ENCODE peak calls at places on chromosomes 11 and 22, in four cellular contexts. One of them, this sample, is unnamed.

GRCh38 chr11:12088047-12088481 is 22.3 kb upstream of the MICAL2 start:
- DNase-seq in activated T-cell treated with anti-CD3 and anti-CD28 coated beads for 1 hour: no peak
- DNase-seq in GM19239: no peak
- DNase-seq in NCI-H2029: no peak
- DNase-seq in this sample: no peak

GRCh38 chr11:40879911-40880310 is 579.5 kb downstream of the LRRC4C start:
- DNase-seq in activated T-cell treated with anti-CD3 and anti-CD28 coated beads for 1 hour: no peak
- DNase-seq in GM19239: no peak
- DNase-seq in NCI-H2029: no peak
- DNase-seq in this sample: no peak

GRCh38 chr22:21902296-21903087 is 35.0 kb upstream of the MAPK1 start:
- DNase-seq in GM19239: no peak
- DNase-seq in activated T-cell treated with anti-CD3 and anti-CD28 coated beads for 1 hour: no peak
- DNase-seq in NCI-H2029: no peak
- DNase-seq in this sample: no peak

GRCh38 chr22:21587803-21588611 is 20.5 kb downstream of the UBE2L3 start:
- DNase-seq in activated T-cell treated with anti-CD3 and anti-CD28 coated beads for 1 hour: no peak
- DNase-seq in GM19239: peak; percentile 70
- DNase-seq in NCI-H2029: no peak
- DNase-seq in this sample: peak; percentile 82

GRCh38 chr11:45900916-45901617 is 6.0 kb downstream of the FREY1 start:
- DNase-seq in NCI-H2029: no peak
- DNase-seq in GM19239: no peak
- DNase-seq in activated T-cell treated with anti-CD3 and anti-CD28 coated beads for 1 hour: no peak
- DNase-seq in this sample: no peak

GRCh38 chr22:27456696-27457503 is 344.7 kb downstream of the MN1 start:
- DNase-seq in GM19239: no peak
- DNase-seq in activated T-cell treated with anti-CD3 and anti-CD28 coated beads for 1 hour: no peak
- DNase-seq in NCI-H2029: no peak
- DNase-seq in this sample: no peak

GRCh38 chr11:90204832-90205646 is 17.8 kb downstream of the CHORDC1 start:
- DNase-seq in NCI-H2029: peak; percentile 8
- DNase-seq in activated T-cell treated with anti-CD3 and anti-CD28 coated beads for 1 hour: no peak
- DNase-seq in GM19239: no peak
- DNase-seq in this sample: peak; percentile 34

GRCh38 chr11:92024788-92025187 is 199.8 kb upstream of the FAT3 start:
- DNase-seq in activated T-cell treated with anti-CD3 and anti-CD28 coated beads for 1 hour: no peak
- DNase-seq in NCI-H2029: no peak
- DNase-seq in GM19239: no peak
- DNase-seq in this sample: no peak

GRCh38 chr11:65170058-65170534 is at the start of gene SPDYC:
- DNase-seq in NCI-H2029: no peak
- DNase-seq in activated T-cell treated with anti-CD3 and anti-CD28 coated beads for 1 hour: no peak
- DNase-seq in GM19239: no peak
- DNase-seq in this sample: no peak

GRCh38 chr22:50498322-50498861 is 9.1 kb downstream of the LMF2 start:
- DNase-seq in activated T-cell treated with anti-CD3 and anti-CD28 coated beads for 1 hour: peak; percentile 60
- DNase-seq in GM19239: no peak
- DNase-seq in NCI-H2029: no peak
- DNase-seq in this sample: peak; percentile 78

GRCh38 chr11:61716478-61717285 is 35.8 kb upstream of the MYRF start:
- DNase-seq in GM19239: no peak
- DNase-seq in activated T-cell treated with anti-CD3 and anti-CD28 coated beads for 1 hour: no peak
- DNase-seq in NCI-H2029: no peak
- DNase-seq in this sample: no peak

GRCh38 chr11:67289651-67290479 is 762 bp downstream of the ANKRD13D start:
- DNase-seq in activated T-cell treated with anti-CD3 and anti-CD28 coated beads for 1 hour: no peak
- DNase-seq in GM19239: no peak
- DNase-seq in NCI-H2029: no peak
- DNase-seq in this sample: no peak

GRCh38 chr11:71491531-71492329 is 35.3 kb upstream of the KRTAP5-7 start:
- DNase-seq in GM19239: no peak
- DNase-seq in NCI-H2029: no peak
- DNase-seq in activated T-cell treated with anti-CD3 and anti-CD28 coated beads for 1 hour: no peak
- DNase-seq in this sample: no peak

GRCh38 chr11:116061322-116061721 is 557.1 kb upstream of the CADM1 start:
- DNase-seq in NCI-H2029: no peak
- DNase-seq in GM19239: no peak
- DNase-seq in activated T-cell treated with anti-CD3 and anti-CD28 coated beads for 1 hour: no peak
- DNase-seq in this sample: no peak

GRCh38 chr11:44829838-44830237 is 103.1 kb downstream of the TSPAN18 start:
- DNase-seq in GM19239: no peak
- DNase-seq in activated T-cell treated with anti-CD3 and anti-CD28 coated beads for 1 hour: no peak
- DNase-seq in NCI-H2029: no peak
- DNase-seq in this sample: no peak

GRCh38 chr11:1762537-1763302 is 1.0 kb downstream of the CTSD start:
- DNase-seq in GM19239: no peak
- DNase-seq in NCI-H2029: peak; percentile 91
- DNase-seq in activated T-cell treated with anti-CD3 and anti-CD28 coated beads for 1 hour: no peak
- DNase-seq in this sample: peak; percentile 39

GRCh38 chr11:61961570-61962212 is 5.7 kb downstream of the FTH1 start:
- DNase-seq in NCI-H2029: no peak
- DNase-seq in GM19239: no peak
- DNase-seq in activated T-cell treated with anti-CD3 and anti-CD28 coated beads for 1 hour: no peak
- DNase-seq in this sample: no peak

GRCh38 chr11:19679952-19680823 is 32.4 kb upstream of the NAV2 start:
- DNase-seq in GM19239: no peak
- DNase-seq in activated T-cell treated with anti-CD3 and anti-CD28 coated beads for 1 hour: no peak
- DNase-seq in NCI-H2029: no peak
- DNase-seq in this sample: no peak

GRCh38 chr11:122253541-122254317 is 137.7 kb upstream of the BLID start:
- DNase-seq in GM19239: no peak
- DNase-seq in activated T-cell treated with anti-CD3 and anti-CD28 coated beads for 1 hour: no peak
- DNase-seq in NCI-H2029: peak; percentile 35
- DNase-seq in this sample: no peak

GRCh38 chr11:134866981-134867675 is 455.1 kb upstream of the B3GAT1 start:
- DNase-seq in activated T-cell treated with anti-CD3 and anti-CD28 coated beads for 1 hour: no peak
- DNase-seq in NCI-H2029: no peak
- DNase-seq in GM19239: no peak
- DNase-seq in this sample: no peak

GRCh38 chr11:64334764-64335741 is 5.0 kb upstream of the CCDC88B start:
- DNase-seq in NCI-H2029: peak; percentile 62
- DNase-seq in GM19239: peak; percentile 75
- DNase-seq in activated T-cell treated with anti-CD3 and anti-CD28 coated beads for 1 hour: no peak
- DNase-seq in this sample: peak; percentile 88

GRCh38 chr11:132627981-132628380 is 904.3 kb downstream of the OPCML start:
- DNase-seq in NCI-H2029: no peak
- DNase-seq in GM19239: no peak
- DNase-seq in activated T-cell treated with anti-CD3 and anti-CD28 coated beads for 1 hour: no peak
- DNase-seq in this sample: no peak

GRCh38 chr11:105168457-105168856 is 28.9 kb upstream of the CARD18 start:
- DNase-seq in NCI-H2029: no peak
- DNase-seq in activated T-cell treated with anti-CD3 and anti-CD28 coated beads for 1 hour: no peak
- DNase-seq in GM19239: no peak
- DNase-seq in this sample: no peak

GRCh38 chr11:45100338-45100737 is 46.1 kb upstream of the PRDM11 start:
- DNase-seq in GM19239: no peak
- DNase-seq in NCI-H2029: peak; percentile 30
- DNase-seq in activated T-cell treated with anti-CD3 and anti-CD28 coated beads for 1 hour: no peak
- DNase-seq in this sample: no peak

GRCh38 chr11:494761-495536 is 12.1 kb downstream of the RNH1 start:
- DNase-seq in activated T-cell treated with anti-CD3 and anti-CD28 coated beads for 1 hour: no peak
- DNase-seq in GM19239: no peak
- DNase-seq in NCI-H2029: no peak
- DNase-seq in this sample: peak; percentile 34

GRCh38 chr22:26593763-26594162 is 3.8 kb upstream of the TPST2 start:
- DNase-seq in activated T-cell treated with anti-CD3 and anti-CD28 coated beads for 1 hour: no peak
- DNase-seq in GM19239: no peak
- DNase-seq in NCI-H2029: no peak
- DNase-seq in this sample: no peak

GRCh38 chr11:126766425-126766824 is 234.1 kb downstream of the KIRREL3 start:
- DNase-seq in activated T-cell treated with anti-CD3 and anti-CD28 coated beads for 1 hour: no peak
- DNase-seq in NCI-H2029: peak; percentile 18
- DNase-seq in GM19239: no peak
- DNase-seq in this sample: no peak

GRCh38 chr11:123301696-123302400 is 106.8 kb upstream of the CLMP start:
- DNase-seq in activated T-cell treated with anti-CD3 and anti-CD28 coated beads for 1 hour: peak; percentile 49
- DNase-seq in GM19239: peak; percentile 67
- DNase-seq in NCI-H2029: peak; percentile 34
- DNase-seq in this sample: peak; percentile 88

GRCh38 chr11:110125632-110126031 is 32.4 kb downstream of the ZC3H12C start:
- DNase-seq in NCI-H2029: no peak
- DNase-seq in GM19239: no peak
- DNase-seq in activated T-cell treated with anti-CD3 and anti-CD28 coated beads for 1 hour: no peak
- DNase-seq in this sample: no peak

GRCh38 chr22:47561115-47561675 is 798.7 kb downstream of the TBC1D22A start:
- DNase-seq in NCI-H2029: no peak
- DNase-seq in GM19239: no peak
- DNase-seq in activated T-cell treated with anti-CD3 and anti-CD28 coated beads for 1 hour: no peak
- DNase-seq in this sample: no peak

GRCh38 chr11:18791175-18792065 is at the start of gene PTPN5:
- DNase-seq in GM19239: no peak
- DNase-seq in activated T-cell treated with anti-CD3 and anti-CD28 coated beads for 1 hour: no peak
- DNase-seq in NCI-H2029: no peak
- DNase-seq in this sample: no peak

GRCh38 chr11:85889676-85890579 is 34.7 kb downstream of the CCDC83 start:
- DNase-seq in GM19239: no peak
- DNase-seq in activated T-cell treated with anti-CD3 and anti-CD28 coated beads for 1 hour: no peak
- DNase-seq in NCI-H2029: no peak
- DNase-seq in this sample: no peak

GRCh38 chr11:26276798-26277424 is 55.0 kb upstream of the ANO3 start:
- DNase-seq in activated T-cell treated with anti-CD3 and anti-CD28 coated beads for 1 hour: peak; percentile 4
- DNase-seq in GM19239: peak; percentile 4
- DNase-seq in NCI-H2029: no peak
- DNase-seq in this sample: peak; percentile 25

GRCh38 chr11:5178046-5178837 is 22.2 kb downstream of the OR51V1 start:
- DNase-seq in GM19239: no peak
- DNase-seq in NCI-H2029: no peak
- DNase-seq in activated T-cell treated with anti-CD3 and anti-CD28 coated beads for 1 hour: no peak
- DNase-seq in this sample: no peak

This sample was measured in GM20000.